ENCODE peak calls at places on chromosome 16, in seven cellular contexts. H is Peyer's patch, E is neural crest cell, N is thoracic aorta, O is ovary, P is transverse colon, V is fibroblast of mammary gland. W is an unnamed sample.

GRCh38 chr16:35399133-35399532 is 1939.7 kb downstream of the TP53TG3F start:
- DNase-seq in H (no peak), E (no peak), N (no peak), O (no peak), P (no peak), V (no peak), W (no peak)

GRCh38 chr16:64278196-64278595 is 843.7 kb downstream of the CDH11 start:
- DNase-seq in H (no peak), E (no peak), N (no peak), O (no peak), P (no peak), V (peak), W (peak)

GRCh38 chr16:9258423-9259051 is 167.1 kb downstream of the HAPSTR1 start:
- DNase-seq in H (peak), E (peak), N (no peak), O (no peak), P (peak), V (peak), W (peak)

GRCh38 chr16:25478476-25478875 is 213.3 kb upstream of the HS3ST4 start:
- DNase-seq in H (no peak), E (no peak), N (no peak), O (no peak), P (no peak), V (no peak), W (no peak)

GRCh38 chr16:19691161-19691850 is 26.7 kb downstream of the KNOP1 start:
- DNase-seq in H (no peak), E (no peak), N (no peak), O (peak), P (no peak), V (no peak), W (peak)

GRCh38 chr16:49924078-49924477 is 68.2 kb upstream of the ZNF423 start:
- DNase-seq in H (no peak), E (no peak), N (no peak), O (no peak), P (no peak), V (peak), W (peak)

GRCh38 chr16:2821483-2822157 is 4.6 kb downstream of the PRSS21 start:
- DNase-seq in H (peak), E (no peak), N (no peak), O (no peak), P (peak), V (no peak), W (no peak)

GRCh38 chr16:78458588-78458987 is 359.1 kb downstream of the WWOX start:
- DNase-seq in H (no peak), E (no peak), N (no peak), O (no peak), P (no peak), V (no peak), W (no peak)

GRCh38 chr16:8967437-8967821 is 3.7 kb upstream of the USP7 start:
- DNase-seq in H (no peak), E (no peak), N (no peak), O (no peak), P (no peak), V (no peak), W (no peak)

GRCh38 chr16:56726283-56726682 is 3.6 kb upstream of the NUP93 start:
- DNase-seq in H (no peak), E (no peak), N (no peak), O (no peak), P (no peak), V (no peak), W (no peak)

GRCh38 chr16:74852500-74852875 is 77.9 kb upstream of the FA2H start:
- DNase-seq in H (no peak), E (no peak), N (no peak), O (no peak), P (no peak), V (no peak), W (no peak)

GRCh38 chr16:11636172-11636721 is 32.0 kb upstream of the SNN start:
- DNase-seq in H (peak), E (no peak), N (no peak), O (no peak), P (peak), V (no peak), W (no peak)

GRCh38 chr16:13999895-14000425 is 71.2 kb upstream of the MRTFB start:
- DNase-seq in H (no peak), E (no peak), N (no peak), O (no peak), P (no peak), V (no peak), W (no peak)

GRCh38 chr16:51237207-51237606 is 86.1 kb upstream of the SALL1 start:
- DNase-seq in H (no peak), E (no peak), N (no peak), O (no peak), P (no peak), V (no peak), W (no peak)

GRCh38 chr16:85370881-85371651 is 242.1 kb upstream of the GSE1 start:
- DNase-seq in H (peak), E (no peak), N (peak), O (no peak), P (peak), V (no peak), W (no peak)

GRCh38 chr16:73253922-73254480 is 206.1 kb upstream of the ZFHX3 start:
- DNase-seq in H (no peak), E (no peak), N (no peak), O (no peak), P (no peak), V (no peak), W (no peak)

GRCh38 chr16:88653606-88654362 is 2.9 kb upstream of the CYBA start:
- DNase-seq in H (no peak), E (no peak), N (no peak), O (no peak), P (no peak), V (no peak), W (no peak)

GRCh38 chr16:79047337-79047736 is 553.2 kb downstream of the MAF start:
- DNase-seq in H (no peak), E (no peak), N (no peak), O (no peak), P (no peak), V (no peak), W (no peak)

GRCh38 chr16:11793840-11794239 is 3.2 kb downstream of the ZC3H7A start:
- DNase-seq in H (peak), E (no peak), N (no peak), O (no peak), P (no peak), V (no peak), W (peak)

GRCh38 chr16:68422396-68422964 is 25.8 kb downstream of the SMPD3 start:
- DNase-seq in H (no peak), E (no peak), N (no peak), O (no peak), P (no peak), V (no peak), W (no peak)

GRCh38 chr16:24635900-24636610 is 93.4 kb upstream of the TNRC6A start:
- DNase-seq in H (peak), E (no peak), N (no peak), O (peak), P (peak), V (peak), W (peak)

GRCh38 chr16:82638095-82638798 is 11.5 kb downstream of the CDH13 start:
- DNase-seq in H (no peak), E (no peak), N (no peak), O (no peak), P (no peak), V (peak), W (peak)

GRCh38 chr16:58465817-58466216 is 34.1 kb upstream of the NDRG4 start:
- DNase-seq in H (no peak), E (no peak), N (no peak), O (no peak), P (no peak), V (no peak), W (no peak)

GRCh38 chr16:58466396-58466795 is 33.5 kb upstream of the NDRG4 start:
- DNase-seq in H (no peak), E (no peak), N (no peak), O (no peak), P (no peak), V (no peak), W (no peak)

GRCh38 chr16:58464047-58464915 is 35.7 kb upstream of the NDRG4 start:
- DNase-seq in H (no peak), E (no peak), N (no peak), O (no peak), P (no peak), V (no peak), W (no peak)

GRCh38 chr16:58462997-58463891 is 36.7 kb upstream of the NDRG4 start:
- DNase-seq in H (no peak), E (peak), N (no peak), O (no peak), P (no peak), V (no peak), W (no peak)

GRCh38 chr16:58464916-58465731 is 34.8 kb upstream of the NDRG4 start:
- DNase-seq in H (no peak), E (peak), N (no peak), O (no peak), P (no peak), V (no peak), W (no peak)
- TF ChIP-seq CTCF in H (no peak), E (peak), N (no peak), O (no peak), P (no peak), V (no peak), W (peak)

GRCh38 chr16:21283521-21284289 is 5.6 kb upstream of the CRYM start:
- DNase-seq in H (peak), E (peak), N (no peak), O (peak), P (peak), V (peak), W (peak)
- TF ChIP-seq CTCF in H (peak), E (peak), N (peak), O (no peak), P (peak), V (peak), W (peak)

GRCh38 chr16:22099256-22099975 is 7.1 kb downstream of the VWA3A start:
- DNase-seq in H (no peak), E (no peak), N (no peak), O (no peak), P (no peak), V (no peak), W (no peak)
- TF ChIP-seq CTCF in H (no peak), E (no peak), N (no peak), O (no peak), P (no peak), V (no peak), W (no peak)

DNA sequence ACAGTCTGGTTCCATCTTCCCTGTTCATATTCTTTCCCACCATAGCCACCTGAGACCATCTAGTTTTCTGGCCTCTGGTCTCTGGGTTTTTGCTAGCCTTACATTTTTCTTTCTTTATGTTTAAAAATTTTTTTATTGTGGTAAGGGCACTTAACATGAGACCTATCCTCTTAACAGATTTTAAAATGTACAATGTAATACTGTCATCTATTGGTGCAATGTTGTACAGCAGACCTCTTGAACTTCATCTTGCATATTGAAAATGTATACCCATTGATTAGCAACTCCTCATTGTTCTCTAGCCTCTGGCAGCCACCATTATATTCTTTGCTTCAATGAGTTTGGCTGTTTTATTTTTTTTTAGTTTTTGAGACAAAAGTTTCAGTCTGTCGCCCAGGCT is 39.2 kb downstream of the ITGAM start:
- DNase-seq in H (no peak), E (no peak), N (no peak), O (no peak), P (no peak), V (no peak), W (peak)
- TF ChIP-seq CTCF in H (peak), E (no peak), N (no peak), O (no peak), P (peak), V (peak), W (no peak)

GRCh38 chr16:1343428-1344242 is 8.0 kb downstream of the TSR3 start:
- DNase-seq in H (peak), E (no peak), N (no peak), O (no peak), P (no peak), V (no peak), W (no peak)

GRCh38 chr16:1344499-1344898 is 7.2 kb downstream of the TSR3 start:
- DNase-seq in H (no peak), E (no peak), N (no peak), O (no peak), P (no peak), V (no peak), W (no peak)

GRCh38 chr16:1341495-1342388 is 8.3 kb downstream of the BAIAP3 start:
- DNase-seq in H (peak), E (no peak), N (no peak), O (no peak), P (no peak), V (no peak), W (no peak)

GRCh38 chr16:1340730-1341494 is 7.5 kb downstream of the BAIAP3 start:
- DNase-seq in H (no peak), E (no peak), N (no peak), O (no peak), P (no peak), V (no peak), W (no peak)

DNA sequence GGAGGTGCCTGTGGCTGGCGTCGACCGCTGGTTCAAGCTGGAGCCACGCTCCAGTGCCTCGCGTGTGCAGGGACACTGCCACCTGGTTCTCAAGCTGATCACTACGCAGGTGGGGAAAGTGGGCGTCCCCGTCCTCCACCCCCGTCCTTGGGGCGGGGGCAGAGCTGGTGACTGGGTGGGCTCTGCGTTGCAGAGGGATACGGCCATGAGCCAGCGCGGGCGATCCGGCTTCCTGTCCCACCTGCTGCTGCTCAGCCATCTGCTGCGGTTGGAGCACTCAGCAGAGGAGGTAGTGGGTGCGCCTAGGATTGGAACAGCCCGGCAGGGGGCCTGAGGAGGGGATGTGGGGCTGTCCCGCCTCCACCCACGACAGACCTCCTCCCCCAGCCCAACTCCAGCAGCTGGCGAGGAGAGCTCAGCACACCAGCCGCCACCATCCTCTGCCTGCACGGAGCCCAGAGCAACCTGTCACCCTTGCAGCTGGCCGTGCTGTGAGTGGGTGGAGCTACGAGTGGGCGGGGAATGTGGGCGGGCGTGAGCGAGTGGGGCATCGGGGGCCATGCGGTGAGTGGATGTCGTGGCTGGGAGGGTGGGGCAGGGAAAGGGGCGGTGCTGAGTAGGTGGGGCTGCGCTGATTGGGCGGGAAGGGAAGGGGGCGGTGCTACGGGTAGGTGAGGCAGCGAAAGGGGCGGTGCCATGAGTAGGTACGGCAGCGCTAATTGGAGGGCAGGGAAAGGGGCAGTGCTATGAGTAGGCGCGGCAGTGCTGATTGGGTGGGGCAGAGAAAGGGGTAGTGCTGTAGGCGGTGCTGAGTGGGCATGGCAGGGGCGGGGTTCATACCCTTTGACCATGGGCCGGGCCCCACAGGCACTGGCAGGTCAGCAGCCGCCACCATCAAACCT is 8.9 kb downstream of the TSR3 start:
- DNase-seq in H (peak), E (peak), N (peak), O (peak), P (peak), V (peak), W (peak)
- TF ChIP-seq CTCF in H (no peak), E (no peak), N (no peak), O (no peak), P (no peak), V (no peak), W (no peak)

GRCh38 chr16:27862953-27863352 is 200.6 kb downstream of the GSG1L start:
- DNase-seq in H (no peak), E (no peak), N (no peak), O (no peak), P (no peak), V (no peak), W (no peak)

GRCh38 chr16:27853651-27854050 is 209.9 kb downstream of the GSG1L start:
- DNase-seq in H (peak), E (no peak), N (no peak), O (no peak), P (no peak), V (no peak), W (no peak)

GRCh38 chr16:27860091-27860490 is 203.4 kb downstream of the GSG1L start:
- DNase-seq in H (no peak), E (no peak), N (no peak), O (no peak), P (no peak), V (no peak), W (no peak)

GRCh38 chr16:27863377-27863776 is 200.1 kb downstream of the GSG1L start:
- DNase-seq in H (no peak), E (no peak), N (no peak), O (no peak), P (no peak), V (no peak), W (no peak)

GRCh38 chr16:27859020-27859419 is 204.5 kb downstream of the GSG1L start:
- DNase-seq in H (no peak), E (no peak), N (no peak), O (no peak), P (no peak), V (no peak), W (no peak)
- TF ChIP-seq CTCF in H (no peak), E (no peak), N (no peak), O (no peak), P (no peak), V (no peak), W (peak)

W was measured in choroid plexus epithelial cell.